ENCODE peak calls at places on chromosome 2, in five cellular contexts. I is coronary artery, X is adrenal gland, V is aorta, Z is hepatocyte. K is an unnamed sample.

GRCh38 chr2:217331577-217332139 is 471.8 kb upstream of the TNP1 start:
- DNase-seq in I (no peak), X (no peak), V (no peak), Z (peak; percentile 71), K (no peak)

GRCh38 chr2:158493458-158493857 is 36.7 kb downstream of the PKP4 start:
- DNase-seq in I (no peak), X (no peak), V (no peak), Z (no peak), K (no peak)

GRCh38 chr2:235116885-235117492 is 165.2 kb downstream of the SH3BP4 start:
- DNase-seq in I (no peak), X (no peak), V (no peak), Z (peak; percentile 61), K (peak; percentile 79)

GRCh38 chr2:127471286-127471983 is 53.2 kb downstream of the PROC start:
- DNase-seq in I (no peak), X (no peak), V (no peak), Z (no peak), K (no peak)

GRCh38 chr2:131022731-131023130 is 70.5 kb downstream of the FAM168B start:
- DNase-seq in I (no peak), X (no peak), V (no peak), Z (no peak), K (no peak)

GRCh38 chr2:201122276-201122675 is 6.3 kb downstream of the CFLAR start:
- DNase-seq in I (no peak), X (no peak), V (no peak), Z (no peak), K (no peak)

GRCh38 chr2:121293450-121294325 is 8.7 kb upstream of the TFCP2L1 start:
- DNase-seq in I (no peak), X (no peak), V (no peak), Z (no peak), K (no peak)

GRCh38 chr2:20447437-20448245 is 767 bp downstream of the RHOB start:
- DNase-seq in I (peak; percentile 83), X (peak; percentile 52), V (peak; percentile 86), Z (peak; percentile 60), K (peak; percentile 57)

GRCh38 chr2:129935118-129935517 is 44.3 kb upstream of the RAB6C start:
- DNase-seq in I (no peak), X (no peak), V (no peak), Z (no peak), K (peak; percentile 15)

GRCh38 chr2:54267577-54267976 is 11.5 kb upstream of the TSPYL6 start:
- DNase-seq in I (no peak), X (no peak), V (no peak), Z (no peak), K (no peak)

GRCh38 chr2:218992703-218993344 is 398 bp downstream of the CRYBA2 start:
- DNase-seq in I (no peak), X (no peak), V (peak; percentile 79), Z (peak; percentile 40), K (no peak)

GRCh38 chr2:239240480-239240881 is 160.3 kb downstream of the HDAC4 start:
- DNase-seq in I (peak; percentile 68), X (peak; percentile 75), V (no peak), Z (no peak), K (no peak)

GRCh38 chr2:38376346-38376682 is 759 bp downstream of the ATL2 start:
- DNase-seq in I (no peak), X (peak; percentile 64), V (no peak), Z (peak; percentile 78), K (peak; percentile 60)

GRCh38 chr2:38374978-38375377 is 2.1 kb downstream of the ATL2 start:
- DNase-seq in I (no peak), X (no peak), V (no peak), Z (no peak), K (no peak)

GRCh38 chr2:38375711-38376345 is 1.2 kb downstream of the ATL2 start:
- DNase-seq in I (no peak), X (no peak), V (no peak), Z (no peak), K (no peak)

GRCh38 chr2:38376683-38377500 is at the start of gene ATL2:
- DNase-seq in I (peak; percentile 95), X (peak; percentile 96), V (peak; percentile 98), Z (peak; percentile 97), K (peak; percentile 97)

GRCh38 chr2:38377501-38378258 is 607 bp upstream of the ATL2 start:
- DNase-seq in I (no peak), X (peak; percentile 40), V (no peak), Z (peak; percentile 51), K (peak; percentile 52)
- H3K27ac ChIP-seq in I (peak overlapping the region; percentile 98), X (peak overlapping the region; percentile 44), V (no peak overlapping the region), Z (peak overlapping the region; percentile 100), K (peak overlapping the region; percentile 70)

GRCh38 chr2:83331810-83332209 is 1127.3 kb downstream of the SUCLG1 start:
- DNase-seq in I (no peak), X (no peak), V (no peak), Z (no peak), K (no peak)
- H3K27ac ChIP-seq in I (no peak overlapping the region), X (no peak overlapping the region), V (no peak overlapping the region), Z (no peak overlapping the region), K (no peak overlapping the region)

GRCh38 chr2:183059561-183059960 is 19.0 kb upstream of the DUSP19 start:
- DNase-seq in I (no peak), X (no peak), V (no peak), Z (peak; percentile 32), K (peak; percentile 22)

GRCh38 chr2:183057333-183057985 is 19.2 kb upstream of the NCKAP1 start:
- DNase-seq in I (no peak), X (no peak), V (no peak), Z (no peak), K (no peak)

GRCh38 chr2:183060500-183061231 is 17.9 kb upstream of the DUSP19 start:
- DNase-seq in I (no peak), X (no peak), V (no peak), Z (peak; percentile 44), K (no peak)

GRCh38 chr2:183068561-183068960 is 10.0 kb upstream of the DUSP19 start:
- DNase-seq in I (no peak), X (no peak), V (no peak), Z (no peak), K (no peak)

GRCh38 chr2:183063083-183063482 is 15.5 kb upstream of the DUSP19 start:
- DNase-seq in I (no peak), X (no peak), V (no peak), Z (no peak), K (peak; percentile 14)
- H3K27ac ChIP-seq in I (no peak overlapping the region), X (no peak overlapping the region), V (no peak overlapping the region), Z (no peak overlapping the region), K (no peak overlapping the region)

DNA sequence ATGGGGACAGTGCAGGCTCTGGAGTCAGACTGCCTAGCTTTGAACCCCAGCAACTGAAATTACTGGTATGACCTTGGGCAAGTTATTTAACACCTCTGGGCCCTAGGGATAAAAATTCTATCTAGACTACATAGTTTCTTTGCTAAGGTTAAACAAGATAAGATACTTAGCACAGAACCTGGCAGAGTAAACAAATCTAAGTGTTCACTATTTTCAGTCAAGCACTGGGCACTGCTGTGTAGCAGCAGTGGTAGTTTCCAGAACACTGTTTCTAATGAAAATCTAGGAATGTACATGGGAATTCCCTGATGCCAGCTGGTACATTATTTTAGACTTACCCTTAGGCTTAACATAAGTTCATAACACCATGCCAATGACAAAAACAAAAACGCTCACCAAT is 17.2 kb downstream of the CERKL start:
- DNase-seq in I (no peak), X (no peak), V (no peak), Z (no peak), K (no peak)
- H3K27ac ChIP-seq in I (no peak overlapping the region), X (no peak overlapping the region), V (no peak overlapping the region), Z (no peak overlapping the region), K (no peak overlapping the region)

K was measured in A673.